ENCODE peak calls at places on chromosomes 3 and 15, in nine cellular contexts. One of them, this sample, is unnamed.

GRCh38 chr3:129558772-129559564 is 16.0 kb downstream of the H1-8 start:
- DNase-seq in iris pigment epithelial cell: peak; percentile 75
- DNase-seq in activated effector memory CD4-positive, alpha-beta T cell treated with Interleukin-2 at 50 U/mL for 16 hours: no peak
- DNase-seq in pulmonary artery endothelial cell: no peak
- DNase-seq in C1 segment of cervical spinal cord: no peak
- DNase-seq in neuronal stem cell: no peak
- DNase-seq in T-helper 9 cell: no peak
- DNase-seq in mucosa of descending colon: no peak
- DNase-seq in heart left ventricle: no peak
- DNase-seq in this sample: no peak

GRCh38 chr3:102206506-102207145 is 228.2 kb upstream of the ZPLD1 start:
- DNase-seq in activated effector memory CD4-positive, alpha-beta T cell treated with Interleukin-2 at 50 U/mL for 16 hours: no peak
- DNase-seq in C1 segment of cervical spinal cord: no peak
- DNase-seq in heart left ventricle: peak; percentile 67
- DNase-seq in pulmonary artery endothelial cell: no peak
- DNase-seq in neuronal stem cell: no peak
- DNase-seq in mucosa of descending colon: peak; percentile 62
- DNase-seq in iris pigment epithelial cell: peak; percentile 84
- DNase-seq in T-helper 9 cell: no peak
- DNase-seq in this sample: no peak

GRCh38 chr3:150314248-150315027 is 93.7 kb upstream of the TSC22D2 start:
- DNase-seq in T-helper 9 cell: no peak
- DNase-seq in activated effector memory CD4-positive, alpha-beta T cell treated with Interleukin-2 at 50 U/mL for 16 hours: no peak
- DNase-seq in pulmonary artery endothelial cell: no peak
- DNase-seq in mucosa of descending colon: peak; percentile 72
- DNase-seq in neuronal stem cell: no peak
- DNase-seq in heart left ventricle: no peak
- DNase-seq in C1 segment of cervical spinal cord: no peak
- DNase-seq in iris pigment epithelial cell: no peak
- DNase-seq in this sample: no peak

GRCh38 chr15:93239591-93239990 is 150.6 kb upstream of the RGMA start:
- DNase-seq in iris pigment epithelial cell: no peak
- DNase-seq in heart left ventricle: no peak
- DNase-seq in C1 segment of cervical spinal cord: no peak
- DNase-seq in mucosa of descending colon: no peak
- DNase-seq in neuronal stem cell: no peak
- DNase-seq in activated effector memory CD4-positive, alpha-beta T cell treated with Interleukin-2 at 50 U/mL for 16 hours: no peak
- DNase-seq in pulmonary artery endothelial cell: no peak
- DNase-seq in T-helper 9 cell: no peak
- DNase-seq in this sample: no peak

GRCh38 chr15:76840830-76841460 is 64.2 kb downstream of the SCAPER start:
- DNase-seq in iris pigment epithelial cell: peak; percentile 45
- DNase-seq in pulmonary artery endothelial cell: no peak
- DNase-seq in activated effector memory CD4-positive, alpha-beta T cell treated with Interleukin-2 at 50 U/mL for 16 hours: no peak
- DNase-seq in neuronal stem cell: no peak
- DNase-seq in C1 segment of cervical spinal cord: no peak
- DNase-seq in heart left ventricle: no peak
- DNase-seq in T-helper 9 cell: no peak
- DNase-seq in mucosa of descending colon: peak; percentile 38
- DNase-seq in this sample: no peak

GRCh38 chr3:69094467-69095205 is 9.9 kb downstream of the ARL6IP5 start:
- DNase-seq in C1 segment of cervical spinal cord: no peak
- DNase-seq in iris pigment epithelial cell: peak; percentile 47
- DNase-seq in neuronal stem cell: no peak
- DNase-seq in mucosa of descending colon: peak; percentile 12
- DNase-seq in pulmonary artery endothelial cell: no peak
- DNase-seq in heart left ventricle: no peak
- DNase-seq in activated effector memory CD4-positive, alpha-beta T cell treated with Interleukin-2 at 50 U/mL for 16 hours: no peak
- DNase-seq in T-helper 9 cell: no peak
- DNase-seq in this sample: no peak

GRCh38 chr3:124760601-124761000 is 30.3 kb downstream of the UMPS start:
- DNase-seq in iris pigment epithelial cell: peak; percentile 75
- DNase-seq in T-helper 9 cell: no peak
- DNase-seq in activated effector memory CD4-positive, alpha-beta T cell treated with Interleukin-2 at 50 U/mL for 16 hours: no peak
- DNase-seq in mucosa of descending colon: peak; percentile 43
- DNase-seq in C1 segment of cervical spinal cord: no peak
- DNase-seq in heart left ventricle: no peak
- DNase-seq in pulmonary artery endothelial cell: no peak
- DNase-seq in neuronal stem cell: no peak
- DNase-seq in this sample: no peak

GRCh38 chr15:93189562-93189961 is 100.6 kb upstream of the RGMA start:
- DNase-seq in pulmonary artery endothelial cell: no peak
- DNase-seq in T-helper 9 cell: no peak
- DNase-seq in activated effector memory CD4-positive, alpha-beta T cell treated with Interleukin-2 at 50 U/mL for 16 hours: no peak
- DNase-seq in C1 segment of cervical spinal cord: no peak
- DNase-seq in iris pigment epithelial cell: no peak
- DNase-seq in neuronal stem cell: no peak
- DNase-seq in heart left ventricle: no peak
- DNase-seq in mucosa of descending colon: no peak
- DNase-seq in this sample: no peak

GRCh38 chr15:99613481-99613880 is 47.7 kb downstream of the MEF2A start:
- DNase-seq in C1 segment of cervical spinal cord: no peak
- DNase-seq in activated effector memory CD4-positive, alpha-beta T cell treated with Interleukin-2 at 50 U/mL for 16 hours: no peak
- DNase-seq in neuronal stem cell: no peak
- DNase-seq in heart left ventricle: no peak
- DNase-seq in pulmonary artery endothelial cell: no peak
- DNase-seq in T-helper 9 cell: no peak
- DNase-seq in mucosa of descending colon: no peak
- DNase-seq in iris pigment epithelial cell: no peak
- DNase-seq in this sample: no peak

GRCh38 chr3:52396011-52396906 is 48.6 kb downstream of the SEMA3G start:
- DNase-seq in C1 segment of cervical spinal cord: no peak
- DNase-seq in heart left ventricle: no peak
- DNase-seq in mucosa of descending colon: no peak
- DNase-seq in neuronal stem cell: no peak
- DNase-seq in T-helper 9 cell: no peak
- DNase-seq in activated effector memory CD4-positive, alpha-beta T cell treated with Interleukin-2 at 50 U/mL for 16 hours: no peak
- DNase-seq in iris pigment epithelial cell: no peak
- DNase-seq in pulmonary artery endothelial cell: no peak
- DNase-seq in this sample: no peak

GRCh38 chr3:134352031-134352671 is 22.1 kb downstream of the AMOTL2 start:
- DNase-seq in mucosa of descending colon: no peak
- DNase-seq in iris pigment epithelial cell: no peak
- DNase-seq in T-helper 9 cell: no peak
- DNase-seq in activated effector memory CD4-positive, alpha-beta T cell treated with Interleukin-2 at 50 U/mL for 16 hours: no peak
- DNase-seq in heart left ventricle: no peak
- DNase-seq in C1 segment of cervical spinal cord: no peak
- DNase-seq in neuronal stem cell: no peak
- DNase-seq in pulmonary artery endothelial cell: no peak
- DNase-seq in this sample: no peak

GRCh38 chr3:102018544-102018943 is 169.2 kb downstream of the NFKBIZ start:
- DNase-seq in iris pigment epithelial cell: no peak
- DNase-seq in mucosa of descending colon: no peak
- DNase-seq in heart left ventricle: no peak
- DNase-seq in neuronal stem cell: no peak
- DNase-seq in pulmonary artery endothelial cell: no peak
- DNase-seq in C1 segment of cervical spinal cord: no peak
- DNase-seq in activated effector memory CD4-positive, alpha-beta T cell treated with Interleukin-2 at 50 U/mL for 16 hours: no peak
- DNase-seq in T-helper 9 cell: no peak
- DNase-seq in this sample: no peak

GRCh38 chr3:153232737-153233330 is 70.8 kb downstream of the RAP2B start:
- DNase-seq in activated effector memory CD4-positive, alpha-beta T cell treated with Interleukin-2 at 50 U/mL for 16 hours: no peak
- DNase-seq in neuronal stem cell: no peak
- DNase-seq in pulmonary artery endothelial cell: no peak
- DNase-seq in mucosa of descending colon: no peak
- DNase-seq in T-helper 9 cell: no peak
- DNase-seq in C1 segment of cervical spinal cord: no peak
- DNase-seq in heart left ventricle: no peak
- DNase-seq in iris pigment epithelial cell: peak; percentile 84
- DNase-seq in this sample: no peak

GRCh38 chr3:186454881-186455703 is 89.1 kb downstream of the CRYGS start:
- DNase-seq in neuronal stem cell: no peak
- DNase-seq in T-helper 9 cell: no peak
- DNase-seq in iris pigment epithelial cell: no peak
- DNase-seq in pulmonary artery endothelial cell: no peak
- DNase-seq in activated effector memory CD4-positive, alpha-beta T cell treated with Interleukin-2 at 50 U/mL for 16 hours: no peak
- DNase-seq in mucosa of descending colon: no peak
- DNase-seq in C1 segment of cervical spinal cord: no peak
- DNase-seq in heart left ventricle: no peak
- DNase-seq in this sample: no peak

GRCh38 chr3:24680214-24680967 is 185.7 kb upstream of the THRB start:
- DNase-seq in C1 segment of cervical spinal cord: peak; percentile 4
- DNase-seq in mucosa of descending colon: peak; percentile 80
- DNase-seq in iris pigment epithelial cell: peak; percentile 64
- DNase-seq in T-helper 9 cell: peak; percentile 7
- DNase-seq in activated effector memory CD4-positive, alpha-beta T cell treated with Interleukin-2 at 50 U/mL for 16 hours: no peak
- DNase-seq in neuronal stem cell: peak; percentile 59
- DNase-seq in pulmonary artery endothelial cell: peak; percentile 7
- DNase-seq in heart left ventricle: peak; percentile 46
- DNase-seq in this sample: peak; percentile 9

GRCh38 chr15:63299981-63300575 is 22.7 kb downstream of the APH1B start:
- DNase-seq in mucosa of descending colon: no peak
- DNase-seq in neuronal stem cell: no peak
- DNase-seq in T-helper 9 cell: no peak
- DNase-seq in iris pigment epithelial cell: no peak
- DNase-seq in C1 segment of cervical spinal cord: no peak
- DNase-seq in pulmonary artery endothelial cell: no peak
- DNase-seq in activated effector memory CD4-positive, alpha-beta T cell treated with Interleukin-2 at 50 U/mL for 16 hours: no peak
- DNase-seq in heart left ventricle: no peak
- DNase-seq in this sample: no peak

GRCh38 chr15:89070197-89071124 is 17.8 kb upstream of the ABHD2 start:
- DNase-seq in neuronal stem cell: no peak
- DNase-seq in T-helper 9 cell: no peak
- DNase-seq in mucosa of descending colon: no peak
- DNase-seq in activated effector memory CD4-positive, alpha-beta T cell treated with Interleukin-2 at 50 U/mL for 16 hours: no peak
- DNase-seq in heart left ventricle: no peak
- DNase-seq in C1 segment of cervical spinal cord: no peak
- DNase-seq in pulmonary artery endothelial cell: no peak
- DNase-seq in iris pigment epithelial cell: no peak
- DNase-seq in this sample: no peak

GRCh38 chr3:62433396-62433795 is 60.0 kb upstream of the FEZF2 start:
- DNase-seq in mucosa of descending colon: no peak
- DNase-seq in activated effector memory CD4-positive, alpha-beta T cell treated with Interleukin-2 at 50 U/mL for 16 hours: no peak
- DNase-seq in C1 segment of cervical spinal cord: no peak
- DNase-seq in T-helper 9 cell: no peak
- DNase-seq in neuronal stem cell: no peak
- DNase-seq in heart left ventricle: no peak
- DNase-seq in iris pigment epithelial cell: no peak
- DNase-seq in pulmonary artery endothelial cell: no peak
- DNase-seq in this sample: no peak

GRCh38 chr3:45993421-45994027 is 2.1 kb downstream of the FYCO1 start:
- DNase-seq in iris pigment epithelial cell: no peak
- DNase-seq in C1 segment of cervical spinal cord: no peak
- DNase-seq in pulmonary artery endothelial cell: no peak
- DNase-seq in mucosa of descending colon: no peak
- DNase-seq in neuronal stem cell: no peak
- DNase-seq in activated effector memory CD4-positive, alpha-beta T cell treated with Interleukin-2 at 50 U/mL for 16 hours: peak; percentile 18
- DNase-seq in T-helper 9 cell: peak; percentile 34
- DNase-seq in heart left ventricle: no peak
- DNase-seq in this sample: no peak

GRCh38 chr3:195818301-195818700 is 6.6 kb upstream of the MUC4 start:
- DNase-seq in neuronal stem cell: no peak
- DNase-seq in C1 segment of cervical spinal cord: no peak
- DNase-seq in iris pigment epithelial cell: no peak
- DNase-seq in pulmonary artery endothelial cell: no peak
- DNase-seq in heart left ventricle: no peak
- DNase-seq in T-helper 9 cell: no peak
- DNase-seq in mucosa of descending colon: no peak
- DNase-seq in activated effector memory CD4-positive, alpha-beta T cell treated with Interleukin-2 at 50 U/mL for 16 hours: no peak
- DNase-seq in this sample: no peak

This sample was measured in GM18507.